ENCODE peak calls at places on chromosomes 1 and 21, in ten cellular contexts. One of them, this sample, is unnamed.

GRCh38 chr21:23664193-23664694 is 1943.0 kb downstream of the MRPL39 start:
- DNase-seq in breast epithelium: no peak
- DNase-seq in PC-3: no peak
- DNase-seq in OCI-LY7: no peak
- DNase-seq in cardiac muscle cell: peak; percentile 32
- DNase-seq in ovary: no peak
- DNase-seq in mesenchymal stem cell: no peak
- DNase-seq in upper lobe of right lung: no peak
- DNase-seq in hepatocyte: no peak
- DNase-seq in Peyer's patch: no peak
- DNase-seq in this sample: no peak

GRCh38 chr1:205458777-205459566 is 3.1 kb upstream of the BLACAT1 start:
- DNase-seq in breast epithelium: no peak
- DNase-seq in PC-3: peak; percentile 75
- DNase-seq in OCI-LY7: peak; percentile 27
- DNase-seq in cardiac muscle cell: peak; percentile 85
- DNase-seq in ovary: no peak
- DNase-seq in mesenchymal stem cell: peak; percentile 62
- DNase-seq in upper lobe of right lung: peak; percentile 55
- DNase-seq in hepatocyte: peak; percentile 83
- DNase-seq in Peyer's patch: no peak
- DNase-seq in this sample: peak; percentile 45

GRCh38 chr1:172286629-172287076 is 133.8 kb upstream of the C1orf105 start:
- DNase-seq in breast epithelium: no peak
- DNase-seq in PC-3: peak; percentile 69
- DNase-seq in OCI-LY7: no peak
- DNase-seq in cardiac muscle cell: no peak
- DNase-seq in ovary: no peak
- DNase-seq in mesenchymal stem cell: peak; percentile 94
- DNase-seq in upper lobe of right lung: no peak
- DNase-seq in hepatocyte: no peak
- DNase-seq in Peyer's patch: no peak
- DNase-seq in this sample: no peak

GRCh38 chr1:27403065-27403726 is 10.8 kb downstream of the GPR3 start:
- DNase-seq in breast epithelium: no peak
- DNase-seq in PC-3: peak; percentile 6
- DNase-seq in OCI-LY7: peak; percentile 87
- DNase-seq in cardiac muscle cell: peak; percentile 30
- DNase-seq in ovary: peak; percentile 54
- DNase-seq in mesenchymal stem cell: peak; percentile 67
- DNase-seq in upper lobe of right lung: peak; percentile 73
- DNase-seq in hepatocyte: peak; percentile 56
- DNase-seq in Peyer's patch: peak; percentile 65
- DNase-seq in this sample: no peak

GRCh38 chr1:43704838-43705237 is 2.5 kb upstream of the ST3GAL3 start:
- DNase-seq in breast epithelium: peak; percentile 56
- DNase-seq in PC-3: peak; percentile 55
- DNase-seq in OCI-LY7: peak; percentile 19
- DNase-seq in cardiac muscle cell: no peak
- DNase-seq in ovary: peak; percentile 47
- DNase-seq in mesenchymal stem cell: no peak
- DNase-seq in upper lobe of right lung: no peak
- DNase-seq in hepatocyte: no peak
- DNase-seq in Peyer's patch: no peak
- DNase-seq in this sample: no peak

GRCh38 chr1:16172964-16173446 is 17.1 kb upstream of the EPHA2 start:
- DNase-seq in breast epithelium: no peak
- DNase-seq in PC-3: peak; percentile 90
- DNase-seq in OCI-LY7: no peak
- DNase-seq in cardiac muscle cell: no peak
- DNase-seq in ovary: no peak
- DNase-seq in mesenchymal stem cell: peak; percentile 74
- DNase-seq in upper lobe of right lung: no peak
- DNase-seq in hepatocyte: peak; percentile 81
- DNase-seq in Peyer's patch: peak; percentile 77
- DNase-seq in this sample: peak; percentile 94

GRCh38 chr1:244863491-244864252 is 671 bp downstream of the HNRNPU start:
- DNase-seq in breast epithelium: no peak
- DNase-seq in PC-3: no peak
- DNase-seq in OCI-LY7: peak; percentile 53
- DNase-seq in cardiac muscle cell: no peak
- DNase-seq in ovary: peak; percentile 69
- DNase-seq in mesenchymal stem cell: no peak
- DNase-seq in upper lobe of right lung: peak; percentile 81
- DNase-seq in hepatocyte: no peak
- DNase-seq in Peyer's patch: peak; percentile 68
- DNase-seq in this sample: no peak

GRCh38 chr1:24769656-24770651 is 24.7 kb downstream of the CLIC4 start:
- DNase-seq in breast epithelium: no peak
- DNase-seq in PC-3: peak; percentile 79
- DNase-seq in OCI-LY7: no peak
- DNase-seq in cardiac muscle cell: peak; percentile 42
- DNase-seq in ovary: no peak
- DNase-seq in mesenchymal stem cell: peak; percentile 97
- DNase-seq in upper lobe of right lung: no peak
- DNase-seq in hepatocyte: peak; percentile 43
- DNase-seq in Peyer's patch: no peak
- DNase-seq in this sample: no peak

GRCh38 chr1:163472267-163472666 is 150.5 kb downstream of the NUF2 start:
- DNase-seq in breast epithelium: no peak
- DNase-seq in PC-3: no peak
- DNase-seq in OCI-LY7: no peak
- DNase-seq in cardiac muscle cell: no peak
- DNase-seq in ovary: no peak
- DNase-seq in mesenchymal stem cell: no peak
- DNase-seq in upper lobe of right lung: no peak
- DNase-seq in hepatocyte: peak; percentile 5
- DNase-seq in Peyer's patch: no peak
- DNase-seq in this sample: peak; percentile 15

GRCh38 chr1:111909010-111909409 is 80.5 kb downstream of the KCND3 start:
- DNase-seq in breast epithelium: no peak
- DNase-seq in PC-3: no peak
- DNase-seq in OCI-LY7: no peak
- DNase-seq in cardiac muscle cell: no peak
- DNase-seq in ovary: no peak
- DNase-seq in mesenchymal stem cell: no peak
- DNase-seq in upper lobe of right lung: no peak
- DNase-seq in hepatocyte: no peak
- DNase-seq in Peyer's patch: no peak
- DNase-seq in this sample: no peak

GRCh38 chr21:35048183-35048601 is 910 bp downstream of the RUNX1 start:
- DNase-seq in breast epithelium: no peak
- DNase-seq in PC-3: peak; percentile 46
- DNase-seq in OCI-LY7: peak; percentile 58
- DNase-seq in cardiac muscle cell: no peak
- DNase-seq in ovary: no peak
- DNase-seq in mesenchymal stem cell: peak; percentile 81
- DNase-seq in upper lobe of right lung: peak; percentile 74
- DNase-seq in hepatocyte: peak; percentile 19
- DNase-seq in Peyer's patch: no peak
- DNase-seq in this sample: no peak

GRCh38 chr1:175172503-175172902 is 20.1 kb downstream of the KIAA0040 start:
- DNase-seq in breast epithelium: no peak
- DNase-seq in PC-3: no peak
- DNase-seq in OCI-LY7: no peak
- DNase-seq in cardiac muscle cell: no peak
- DNase-seq in ovary: no peak
- DNase-seq in mesenchymal stem cell: no peak
- DNase-seq in upper lobe of right lung: no peak
- DNase-seq in hepatocyte: no peak
- DNase-seq in Peyer's patch: no peak
- DNase-seq in this sample: no peak

GRCh38 chr1:113930499-113931161 is 1.5 kb downstream of the HIPK1 start:
- DNase-seq in breast epithelium: no peak
- DNase-seq in PC-3: peak; percentile 54
- DNase-seq in OCI-LY7: peak; percentile 45
- DNase-seq in cardiac muscle cell: peak; percentile 18
- DNase-seq in ovary: no peak
- DNase-seq in mesenchymal stem cell: peak; percentile 97
- DNase-seq in upper lobe of right lung: no peak
- DNase-seq in hepatocyte: peak; percentile 66
- DNase-seq in Peyer's patch: no peak
- DNase-seq in this sample: peak; percentile 40

GRCh38 chr1:84892657-84893618 is at the start of gene LPAR3:
- DNase-seq in breast epithelium: no peak
- DNase-seq in PC-3: peak; percentile 69
- DNase-seq in OCI-LY7: no peak
- DNase-seq in cardiac muscle cell: peak; percentile 87
- DNase-seq in ovary: no peak
- DNase-seq in mesenchymal stem cell: peak; percentile 28
- DNase-seq in upper lobe of right lung: no peak
- DNase-seq in hepatocyte: peak; percentile 44
- DNase-seq in Peyer's patch: no peak
- DNase-seq in this sample: no peak

GRCh38 chr1:33468559-33468958 is 3.9 kb upstream of the ZSCAN20 start:
- DNase-seq in breast epithelium: no peak
- DNase-seq in PC-3: no peak
- DNase-seq in OCI-LY7: no peak
- DNase-seq in cardiac muscle cell: no peak
- DNase-seq in ovary: no peak
- DNase-seq in mesenchymal stem cell: no peak
- DNase-seq in upper lobe of right lung: no peak
- DNase-seq in hepatocyte: no peak
- DNase-seq in Peyer's patch: no peak
- DNase-seq in this sample: no peak

DNA sequence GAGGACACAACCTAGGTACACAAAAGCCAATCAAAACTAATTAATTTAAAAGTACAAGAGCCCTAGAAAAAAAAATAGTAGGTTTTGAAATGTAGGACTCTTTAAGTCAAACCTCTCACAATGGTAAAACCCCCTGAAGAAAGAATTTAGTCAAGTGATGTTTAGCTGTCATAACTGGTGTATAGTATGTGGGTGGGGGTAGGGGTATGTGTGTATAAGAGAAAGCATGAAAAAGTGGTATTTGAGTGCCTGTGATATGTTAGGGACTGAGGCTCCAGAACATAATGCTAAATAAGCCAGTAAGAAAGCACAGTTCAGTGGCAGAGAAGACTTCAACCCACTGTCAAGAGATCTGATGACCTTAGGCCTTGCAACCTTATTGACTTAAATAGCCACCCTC is 507.9 kb downstream of the TTLL7 start:
- DNase-seq in breast epithelium: no peak
- DNase-seq in PC-3: no peak
- DNase-seq in OCI-LY7: no peak
- DNase-seq in cardiac muscle cell: no peak
- DNase-seq in ovary: no peak
- DNase-seq in mesenchymal stem cell: no peak
- DNase-seq in upper lobe of right lung: no peak
- DNase-seq in hepatocyte: no peak
- DNase-seq in Peyer's patch: no peak
- DNase-seq in this sample: no peak
- H3K27ac ChIP-seq in breast epithelium: no peak overlapping the region
- H3K27ac ChIP-seq in PC-3: no peak overlapping the region
- H3K27ac ChIP-seq in OCI-LY7: no peak overlapping the region
- H3K27ac ChIP-seq in cardiac muscle cell: no peak overlapping the region
- H3K27ac ChIP-seq in ovary: no peak overlapping the region
- H3K27ac ChIP-seq in mesenchymal stem cell: no peak overlapping the region
- H3K27ac ChIP-seq in upper lobe of right lung: no peak overlapping the region
- H3K27ac ChIP-seq in hepatocyte: no peak overlapping the region
- H3K27ac ChIP-seq in Peyer's patch: no peak overlapping the region
- H3K27ac ChIP-seq in this sample: no peak overlapping the region

DNA sequence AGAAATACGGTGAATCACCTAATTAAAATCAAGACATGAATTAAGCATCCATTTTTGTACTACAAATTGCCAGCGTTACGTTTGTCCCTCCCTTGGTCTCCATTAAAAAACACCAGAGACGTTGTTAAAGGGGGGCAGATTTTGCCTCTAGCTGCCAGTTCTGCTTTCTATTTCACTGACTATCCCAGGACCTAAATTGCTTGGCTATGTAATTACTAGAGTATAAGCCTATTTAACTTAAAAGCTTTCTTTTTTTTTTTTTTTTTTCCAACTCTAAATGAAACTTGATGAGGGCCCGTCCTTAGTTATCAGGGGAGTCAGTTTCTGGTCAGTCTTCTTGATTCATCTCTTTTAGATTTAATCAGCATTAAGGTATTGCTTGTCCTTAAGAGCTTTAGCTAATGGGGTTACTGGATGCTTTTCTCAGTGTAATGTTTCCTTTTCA is 1.1 kb downstream of the LMO4 start:
- DNase-seq in breast epithelium: no peak
- DNase-seq in PC-3: peak; percentile 3
- DNase-seq in OCI-LY7: no peak
- DNase-seq in cardiac muscle cell: peak; percentile 30
- DNase-seq in ovary: no peak
- DNase-seq in mesenchymal stem cell: peak; percentile 55
- DNase-seq in upper lobe of right lung: no peak
- DNase-seq in hepatocyte: no peak
- DNase-seq in Peyer's patch: no peak
- DNase-seq in this sample: no peak
- H3K4me3 ChIP-seq in breast epithelium: peak overlapping the region; percentile 90
- H3K4me3 ChIP-seq in PC-3: peak overlapping the region; percentile 80
- H3K4me3 ChIP-seq in OCI-LY7: peak overlapping the region; percentile 75
- H3K4me3 ChIP-seq in cardiac muscle cell: peak overlapping the region; percentile 94
- H3K4me3 ChIP-seq in ovary: peak overlapping the region; percentile 74
- H3K4me3 ChIP-seq in mesenchymal stem cell: peak overlapping the region; percentile 30
- H3K4me3 ChIP-seq in upper lobe of right lung: peak overlapping the region; percentile 77
- H3K4me3 ChIP-seq in hepatocyte: peak overlapping the region; percentile 62
- H3K4me3 ChIP-seq in Peyer's patch: peak overlapping the region; percentile 88
- H3K4me3 ChIP-seq in this sample: peak overlapping the region; percentile 89

GRCh38 chr1:93616996-93617669 is 64.5 kb downstream of the BCAR3 start:
- DNase-seq in breast epithelium: no peak
- DNase-seq in PC-3: no peak
- DNase-seq in OCI-LY7: no peak
- DNase-seq in cardiac muscle cell: no peak
- DNase-seq in ovary: no peak
- DNase-seq in mesenchymal stem cell: peak; percentile 50
- DNase-seq in upper lobe of right lung: no peak
- DNase-seq in hepatocyte: no peak
- DNase-seq in Peyer's patch: no peak
- DNase-seq in this sample: peak; percentile 41
- H3K4me1 ChIP-seq in breast epithelium: peaks cover 38% of the 10 kb centered on the region
- H3K4me1 ChIP-seq in PC-3: peaks cover 74% of the 10 kb centered on the region
- H3K4me1 ChIP-seq in OCI-LY7: peaks cover 14% of the 10 kb centered on the region
- H3K4me1 ChIP-seq in cardiac muscle cell: no peaks in the 10 kb centered on the region
- H3K4me1 ChIP-seq in ovary: peaks cover 5% of the 10 kb centered on the region
- H3K4me1 ChIP-seq in mesenchymal stem cell: peaks cover 42% of the 10 kb centered on the region
- H3K4me1 ChIP-seq in upper lobe of right lung: peaks cover 32% of the 10 kb centered on the region
- H3K4me1 ChIP-seq in hepatocyte: peaks cover 67% of the 10 kb centered on the region
- H3K4me1 ChIP-seq in Peyer's patch: peaks cover 60% of the 10 kb centered on the region
- H3K4me1 ChIP-seq in this sample: peaks cover 12% of the 10 kb centered on the region

DNA sequence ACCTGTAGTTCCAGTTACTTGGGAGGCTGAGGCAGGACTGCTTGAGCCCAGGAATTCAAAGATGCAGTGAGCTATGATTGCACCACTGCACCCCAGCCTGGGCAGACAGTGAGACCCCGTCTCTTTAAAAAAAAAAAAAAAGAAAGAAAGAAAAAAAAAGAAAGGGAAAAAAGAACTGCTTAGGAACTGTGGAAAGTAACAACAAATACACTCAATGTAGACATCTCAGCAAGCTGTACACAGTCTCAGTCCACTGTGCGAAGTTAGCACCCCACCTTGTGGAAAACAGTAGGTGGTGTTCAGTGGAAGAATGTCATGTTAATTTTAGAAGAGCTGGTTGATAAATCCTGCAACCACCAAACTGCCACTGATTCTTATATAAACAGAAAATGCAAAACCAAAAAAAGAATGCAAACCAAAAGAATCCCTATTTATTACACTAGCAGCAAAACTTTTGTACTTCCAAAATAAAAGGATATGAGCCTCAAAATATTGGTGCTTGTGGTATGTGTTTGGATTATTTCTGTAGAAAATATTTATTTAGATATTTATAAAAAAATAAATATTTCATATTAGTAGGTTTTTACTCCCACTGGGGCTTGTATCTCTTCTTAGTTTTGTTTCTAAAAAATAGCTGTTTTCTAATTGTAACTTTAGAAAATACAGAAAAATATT is 31.1 kb downstream of the ALG14 start:
- DNase-seq in breast epithelium: no peak
- DNase-seq in PC-3: peak; percentile 81
- DNase-seq in OCI-LY7: peak; percentile 57
- DNase-seq in cardiac muscle cell: peak; percentile 71
- DNase-seq in ovary: peak; percentile 65
- DNase-seq in mesenchymal stem cell: peak; percentile 89
- DNase-seq in upper lobe of right lung: no peak
- DNase-seq in hepatocyte: peak; percentile 84
- DNase-seq in Peyer's patch: no peak
- DNase-seq in this sample: peak; percentile 82
- H3K27ac ChIP-seq in breast epithelium: no peak overlapping the region
- H3K27ac ChIP-seq in PC-3: no peak overlapping the region
- H3K27ac ChIP-seq in OCI-LY7: no peak overlapping the region
- H3K27ac ChIP-seq in cardiac muscle cell: no peak overlapping the region
- H3K27ac ChIP-seq in ovary: no peak overlapping the region
- H3K27ac ChIP-seq in mesenchymal stem cell: no peak overlapping the region
- H3K27ac ChIP-seq in upper lobe of right lung: peak overlapping the region; percentile 55
- H3K27ac ChIP-seq in hepatocyte: peak overlapping the region; percentile 56
- H3K27ac ChIP-seq in Peyer's patch: no peak overlapping the region
- H3K27ac ChIP-seq in this sample: no peak overlapping the region